ENCODE peak calls at places on chromosome 9, in seven cellular contexts. One of them, this sample, is unnamed. For H3K4me1, the result is how much of the 10 kb centered on the place peaks cover.

GRCh38 chr9:112132356-112132755 is 42.7 kb downstream of the SUSD1 start:
- DNase-seq in prostate gland: no peak
- DNase-seq in left ventricle myocardium inferior: no peak
- DNase-seq in adrenal gland: no peak
- DNase-seq in right cardiac atrium: no peak
- DNase-seq in right atrium auricular region: no peak
- DNase-seq in H1: no peak
- DNase-seq in this sample: no peak

GRCh38 chr9:36874921-36875320 is 159.1 kb downstream of the PAX5 start:
- DNase-seq in prostate gland: no peak
- DNase-seq in left ventricle myocardium inferior: no peak
- DNase-seq in adrenal gland: no peak
- DNase-seq in right cardiac atrium: no peak
- DNase-seq in right atrium auricular region: no peak
- DNase-seq in H1: no peak
- DNase-seq in this sample: peak

GRCh38 chr9:77961541-77961940 is 70.1 kb downstream of the GNAQ start:
- DNase-seq in prostate gland: no peak
- DNase-seq in left ventricle myocardium inferior: no peak
- DNase-seq in adrenal gland: no peak
- DNase-seq in right cardiac atrium: no peak
- DNase-seq in right atrium auricular region: no peak
- DNase-seq in H1: no peak
- DNase-seq in this sample: no peak

GRCh38 chr9:111986035-111986556 is 89.5 kb downstream of the UGCG start:
- DNase-seq in prostate gland: no peak
- DNase-seq in left ventricle myocardium inferior: no peak
- DNase-seq in adrenal gland: peak
- DNase-seq in right cardiac atrium: no peak
- DNase-seq in right atrium auricular region: no peak
- DNase-seq in H1: no peak
- DNase-seq in this sample: no peak

GRCh38 chr9:123645762-123646161 is 284.2 kb downstream of the DENND1A start:
- DNase-seq in prostate gland: no peak
- DNase-seq in left ventricle myocardium inferior: no peak
- DNase-seq in adrenal gland: no peak
- DNase-seq in right cardiac atrium: no peak
- DNase-seq in right atrium auricular region: no peak
- DNase-seq in H1: no peak
- DNase-seq in this sample: no peak

GRCh38 chr9:35920004-35920658 is 10.8 kb downstream of the SPAAR start:
- DNase-seq in prostate gland: peak
- DNase-seq in left ventricle myocardium inferior: no peak
- DNase-seq in adrenal gland: no peak
- DNase-seq in right cardiac atrium: no peak
- DNase-seq in right atrium auricular region: no peak
- DNase-seq in H1: no peak
- DNase-seq in this sample: no peak

GRCh38 chr9:85890962-85891361 is 50.0 kb upstream of the NAA35 start:
- DNase-seq in prostate gland: no peak
- DNase-seq in left ventricle myocardium inferior: no peak
- DNase-seq in adrenal gland: no peak
- DNase-seq in right cardiac atrium: no peak
- DNase-seq in right atrium auricular region: no peak
- DNase-seq in H1: no peak
- DNase-seq in this sample: no peak

GRCh38 chr9:15332939-15333338 is 25.9 kb upstream of the TTC39B start:
- DNase-seq in prostate gland: no peak
- DNase-seq in left ventricle myocardium inferior: no peak
- DNase-seq in adrenal gland: no peak
- DNase-seq in right cardiac atrium: no peak
- DNase-seq in right atrium auricular region: no peak
- DNase-seq in H1: no peak
- DNase-seq in this sample: no peak

GRCh38 chr9:33677506-33677809 is 117.9 kb upstream of the PRSS3 start:
- DNase-seq in prostate gland: no peak
- DNase-seq in left ventricle myocardium inferior: no peak
- DNase-seq in adrenal gland: no peak
- DNase-seq in right cardiac atrium: no peak
- DNase-seq in right atrium auricular region: no peak
- DNase-seq in H1: no peak
- DNase-seq in this sample: no peak

GRCh38 chr9:545480-545879 is 296.0 kb upstream of the DMRT1 start:
- DNase-seq in prostate gland: no peak
- DNase-seq in left ventricle myocardium inferior: peak
- DNase-seq in adrenal gland: peak
- DNase-seq in right cardiac atrium: peak
- DNase-seq in right atrium auricular region: peak
- DNase-seq in H1: no peak
- DNase-seq in this sample: peak

GRCh38 chr9:125674981-125675973 is 31.7 kb downstream of the MAPKAP1 start:
- DNase-seq in prostate gland: no peak
- DNase-seq in left ventricle myocardium inferior: no peak
- DNase-seq in adrenal gland: no peak
- DNase-seq in right cardiac atrium: no peak
- DNase-seq in right atrium auricular region: no peak
- DNase-seq in H1: no peak
- DNase-seq in this sample: no peak

GRCh38 chr9:104386425-104387069 is 117.5 kb upstream of the OR13F1 start:
- DNase-seq in prostate gland: no peak
- DNase-seq in left ventricle myocardium inferior: no peak
- DNase-seq in adrenal gland: no peak
- DNase-seq in right cardiac atrium: no peak
- DNase-seq in right atrium auricular region: no peak
- DNase-seq in H1: no peak
- DNase-seq in this sample: no peak

GRCh38 chr9:70420267-70421019 is 6.0 kb upstream of the KLF9 start:
- DNase-seq in prostate gland: peak
- DNase-seq in left ventricle myocardium inferior: peak
- DNase-seq in adrenal gland: peak
- DNase-seq in right cardiac atrium: peak
- DNase-seq in right atrium auricular region: peak
- DNase-seq in H1: peak
- DNase-seq in this sample: peak

GRCh38 chr9:126515001-126515872 is 98.5 kb upstream of the LMX1B start:
- DNase-seq in prostate gland: no peak
- DNase-seq in left ventricle myocardium inferior: no peak
- DNase-seq in adrenal gland: no peak
- DNase-seq in right cardiac atrium: no peak
- DNase-seq in right atrium auricular region: no peak
- DNase-seq in H1: peak
- DNase-seq in this sample: no peak

GRCh38 chr9:115456515-115456914 is 338.6 kb upstream of the TNC start:
- DNase-seq in prostate gland: no peak
- DNase-seq in left ventricle myocardium inferior: no peak
- DNase-seq in adrenal gland: peak
- DNase-seq in right cardiac atrium: peak
- DNase-seq in right atrium auricular region: no peak
- DNase-seq in H1: no peak
- DNase-seq in this sample: no peak

GRCh38 chr9:69946800-69947437 is 96.7 kb upstream of the MAMDC2 start:
- DNase-seq in prostate gland: no peak
- DNase-seq in left ventricle myocardium inferior: no peak
- DNase-seq in adrenal gland: peak
- DNase-seq in right cardiac atrium: no peak
- DNase-seq in right atrium auricular region: no peak
- DNase-seq in H1: no peak
- DNase-seq in this sample: no peak

GRCh38 chr9:6842584-6842947 is 84.8 kb downstream of the KDM4C start:
- DNase-seq in prostate gland: no peak
- DNase-seq in left ventricle myocardium inferior: no peak
- DNase-seq in adrenal gland: no peak
- DNase-seq in right cardiac atrium: no peak
- DNase-seq in right atrium auricular region: no peak
- DNase-seq in H1: no peak
- DNase-seq in this sample: no peak

GRCh38 chr9:137007816-137008270 is 11.5 kb upstream of the CLIC3 start:
- DNase-seq in prostate gland: no peak
- DNase-seq in left ventricle myocardium inferior: no peak
- DNase-seq in adrenal gland: no peak
- DNase-seq in right cardiac atrium: no peak
- DNase-seq in right atrium auricular region: no peak
- DNase-seq in H1: no peak
- DNase-seq in this sample: no peak

GRCh38 chr9:89494199-89494598 is 3.7 kb downstream of the SEMA4D start:
- DNase-seq in prostate gland: no peak
- DNase-seq in left ventricle myocardium inferior: no peak
- DNase-seq in adrenal gland: no peak
- DNase-seq in right cardiac atrium: no peak
- DNase-seq in right atrium auricular region: no peak
- DNase-seq in H1: no peak
- DNase-seq in this sample: no peak

GRCh38 chr9:93139365-93140182 is 5.5 kb upstream of the NINJ1 start:
- DNase-seq in prostate gland: peak
- DNase-seq in left ventricle myocardium inferior: no peak
- DNase-seq in adrenal gland: peak
- DNase-seq in right cardiac atrium: no peak
- DNase-seq in right atrium auricular region: no peak
- DNase-seq in H1: no peak
- DNase-seq in this sample: no peak
- H3K4me1 ChIP-seq in prostate gland: under half
- H3K4me1 ChIP-seq in left ventricle myocardium inferior: under half
- H3K4me1 ChIP-seq in adrenal gland: under half
- H3K4me1 ChIP-seq in right cardiac atrium: under half
- H3K4me1 ChIP-seq in right atrium auricular region: under half
- H3K4me1 ChIP-seq in H1: under half
- H3K4me1 ChIP-seq in this sample: under half

DNA sequence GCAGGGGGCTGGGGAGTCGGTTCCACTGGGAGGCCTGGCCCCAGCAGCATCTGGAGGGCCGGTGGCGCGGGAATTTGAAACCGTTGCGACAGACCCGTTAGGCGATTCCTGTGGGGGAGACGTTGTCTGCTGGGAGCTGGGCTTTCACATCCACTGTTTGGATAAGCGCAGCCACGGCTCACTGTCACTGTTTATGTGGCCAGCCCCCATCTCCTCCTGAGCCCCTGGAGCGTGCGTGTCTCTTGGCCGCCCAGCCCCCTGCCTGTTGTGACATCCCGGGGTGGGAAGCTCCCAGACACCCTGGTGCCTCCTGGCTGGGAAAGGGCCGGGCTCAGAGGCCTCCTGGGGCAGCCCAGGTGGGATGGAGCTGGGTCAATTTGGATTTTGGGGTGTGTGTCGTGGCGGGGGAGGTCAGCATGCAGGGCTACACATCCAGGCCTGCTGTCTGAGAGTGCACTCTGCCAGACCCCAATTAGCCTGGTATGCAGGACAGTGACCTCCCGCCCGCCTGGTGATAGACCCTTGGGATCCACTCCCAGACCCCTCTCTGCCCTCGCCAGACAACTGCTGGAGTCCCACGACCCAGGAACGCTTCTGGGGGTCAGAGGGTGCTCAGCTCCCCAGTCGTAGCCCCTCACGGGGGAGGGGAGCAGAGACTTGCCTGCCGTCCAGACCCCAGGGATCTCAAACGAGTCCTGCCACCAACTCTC is 62.0 kb upstream of the RNU6ATAC start:
- DNase-seq in prostate gland: no peak
- DNase-seq in left ventricle myocardium inferior: peak
- DNase-seq in adrenal gland: peak
- DNase-seq in right cardiac atrium: peak
- DNase-seq in right atrium auricular region: no peak
- DNase-seq in H1: no peak
- DNase-seq in this sample: peak
- H3K4me1 ChIP-seq in prostate gland: under half
- H3K4me1 ChIP-seq in left ventricle myocardium inferior: under half
- H3K4me1 ChIP-seq in adrenal gland: under half
- H3K4me1 ChIP-seq in right cardiac atrium: under half
- H3K4me1 ChIP-seq in right atrium auricular region: under half
- H3K4me1 ChIP-seq in H1: under half
- H3K4me1 ChIP-seq in this sample: under half

DNA sequence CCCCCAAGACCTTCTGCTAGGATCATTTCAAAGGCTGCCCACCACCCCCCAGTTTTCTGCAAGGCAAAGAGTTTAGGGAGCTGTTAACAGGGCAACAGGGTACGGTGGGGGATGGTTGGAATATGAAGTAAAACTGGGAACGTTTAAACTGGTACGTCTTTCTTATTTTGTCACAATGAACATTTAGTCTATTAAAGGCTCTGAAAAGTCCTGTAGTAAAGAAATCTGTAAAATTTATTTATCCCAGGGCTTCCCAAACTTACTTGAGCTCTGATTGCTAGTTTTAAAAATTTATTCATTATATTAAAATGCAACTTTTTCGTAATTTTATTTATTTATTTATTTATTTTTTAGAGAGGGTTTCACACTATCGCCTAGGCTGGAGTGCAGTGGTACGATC is 62.0 kb downstream of the USP20 start:
- DNase-seq in prostate gland: no peak
- DNase-seq in left ventricle myocardium inferior: no peak
- DNase-seq in adrenal gland: no peak
- DNase-seq in right cardiac atrium: no peak
- DNase-seq in right atrium auricular region: no peak
- DNase-seq in H1: no peak
- DNase-seq in this sample: no peak
- H3K4me1 ChIP-seq in prostate gland: under half
- H3K4me1 ChIP-seq in left ventricle myocardium inferior: under half
- H3K4me1 ChIP-seq in adrenal gland: under half
- H3K4me1 ChIP-seq in right cardiac atrium: under half
- H3K4me1 ChIP-seq in right atrium auricular region: under half
- H3K4me1 ChIP-seq in H1: under half
- H3K4me1 ChIP-seq in this sample: under half

DNA sequence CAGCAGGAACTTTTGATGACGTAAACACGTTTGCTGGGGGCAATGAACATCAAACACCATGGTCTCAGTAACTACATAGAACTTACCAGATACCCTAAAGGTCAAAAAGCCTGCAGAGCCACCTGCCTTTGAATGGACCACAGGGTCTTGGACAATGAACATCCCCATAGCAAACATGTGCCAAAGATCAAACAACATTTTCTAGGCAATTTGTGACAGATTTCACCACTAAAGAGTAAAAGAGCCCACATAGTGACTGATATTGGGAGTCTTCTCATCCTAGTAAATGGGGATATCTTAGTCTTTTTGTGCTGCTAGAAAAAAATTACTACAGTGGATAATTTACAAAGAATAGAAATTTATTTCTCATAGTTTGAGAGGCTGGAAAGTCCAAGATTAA is 145.2 kb downstream of the GCNT1 start:
- DNase-seq in prostate gland: no peak
- DNase-seq in left ventricle myocardium inferior: no peak
- DNase-seq in adrenal gland: no peak
- DNase-seq in right cardiac atrium: no peak
- DNase-seq in right atrium auricular region: no peak
- DNase-seq in H1: no peak
- DNase-seq in this sample: no peak
- H3K4me1 ChIP-seq in prostate gland: under half
- H3K4me1 ChIP-seq in left ventricle myocardium inferior: under half
- H3K4me1 ChIP-seq in adrenal gland: under half
- H3K4me1 ChIP-seq in right cardiac atrium: under half
- H3K4me1 ChIP-seq in right atrium auricular region: under half
- H3K4me1 ChIP-seq in H1: under half
- H3K4me1 ChIP-seq in this sample: under half

GRCh38 chr9:106757539-106757938 is 105.4 kb upstream of the ZNF462 start:
- DNase-seq in prostate gland: no peak
- DNase-seq in left ventricle myocardium inferior: no peak
- DNase-seq in adrenal gland: no peak
- DNase-seq in right cardiac atrium: no peak
- DNase-seq in right atrium auricular region: no peak
- DNase-seq in H1: no peak
- DNase-seq in this sample: no peak
- H3K4me1 ChIP-seq in prostate gland: under half
- H3K4me1 ChIP-seq in left ventricle myocardium inferior: under half
- H3K4me1 ChIP-seq in adrenal gland: under half
- H3K4me1 ChIP-seq in right cardiac atrium: under half
- H3K4me1 ChIP-seq in right atrium auricular region: under half
- H3K4me1 ChIP-seq in H1: under half
- H3K4me1 ChIP-seq in this sample: under half

This sample was measured in aorta.